ENCODE peak calls at places on chromosomes 2 and 18, in four cellular contexts. One of them, this sample, is unnamed.

GRCh38 chr18:75211721-75212625 is 1.4 kb downstream of the TSHZ1 start:
- DNase-seq in Peyer's patch: no peak
- DNase-seq in nephron progenitor cell: peak
- DNase-seq in suprapubic skin: peak
- DNase-seq in this sample: peak

GRCh38 chr2:198296665-198297308 is 492.4 kb downstream of the PLCL1 start:
- DNase-seq in nephron progenitor cell: peak
- DNase-seq in suprapubic skin: no peak
- DNase-seq in Peyer's patch: no peak
- DNase-seq in this sample: peak

GRCh38 chr2:207334631-207335371 is 169.1 kb upstream of the KLF7 start:
- DNase-seq in suprapubic skin: peak
- DNase-seq in nephron progenitor cell: peak
- DNase-seq in Peyer's patch: no peak
- DNase-seq in this sample: peak

GRCh38 chr2:72208225-72208624 is 60.6 kb upstream of the CYP26B1 start:
- DNase-seq in suprapubic skin: no peak
- DNase-seq in Peyer's patch: no peak
- DNase-seq in nephron progenitor cell: no peak
- DNase-seq in this sample: no peak

GRCh38 chr18:37299471-37300304 is 265.9 kb downstream of the CELF4 start:
- DNase-seq in suprapubic skin: peak
- DNase-seq in Peyer's patch: peak
- DNase-seq in nephron progenitor cell: no peak
- DNase-seq in this sample: no peak

GRCh38 chr2:125405816-125406215 is 1250.1 kb upstream of the GYPC start:
- DNase-seq in Peyer's patch: no peak
- DNase-seq in nephron progenitor cell: no peak
- DNase-seq in suprapubic skin: no peak
- DNase-seq in this sample: no peak

GRCh38 chr2:120108049-120108448 is 95.2 kb downstream of the EPB41L5 start:
- DNase-seq in suprapubic skin: no peak
- DNase-seq in nephron progenitor cell: no peak
- DNase-seq in Peyer's patch: no peak
- DNase-seq in this sample: no peak

GRCh38 chr2:219254590-219255219 is 987 bp upstream of the TUBA4A start:
- DNase-seq in Peyer's patch: no peak
- DNase-seq in suprapubic skin: no peak
- DNase-seq in nephron progenitor cell: no peak
- DNase-seq in this sample: peak

GRCh38 chr2:145065278-145065677 is 545.4 kb upstream of the ZEB2 start:
- DNase-seq in suprapubic skin: no peak
- DNase-seq in Peyer's patch: no peak
- DNase-seq in nephron progenitor cell: no peak
- DNase-seq in this sample: no peak

GRCh38 chr2:44840186-44840850 is 101.2 kb upstream of the SIX3 start:
- DNase-seq in suprapubic skin: no peak
- DNase-seq in Peyer's patch: no peak
- DNase-seq in nephron progenitor cell: no peak
- DNase-seq in this sample: no peak

GRCh38 chr2:50769416-50769815 is 262.5 kb downstream of the NRXN1 start:
- DNase-seq in Peyer's patch: no peak
- DNase-seq in nephron progenitor cell: no peak
- DNase-seq in suprapubic skin: no peak
- DNase-seq in this sample: no peak

GRCh38 chr2:62578837-62579640 is 73.0 kb upstream of the TMEM17 start:
- DNase-seq in Peyer's patch: no peak
- DNase-seq in nephron progenitor cell: no peak
- DNase-seq in suprapubic skin: no peak
- DNase-seq in this sample: no peak

GRCh38 chr2:128301501-128301966 is 17.1 kb downstream of the HS6ST1 start:
- DNase-seq in Peyer's patch: no peak
- DNase-seq in suprapubic skin: no peak
- DNase-seq in nephron progenitor cell: no peak
- DNase-seq in this sample: no peak

GRCh38 chr2:71453404-71454220 is at the start of gene DYSF:
- DNase-seq in nephron progenitor cell: peak
- DNase-seq in Peyer's patch: no peak
- DNase-seq in suprapubic skin: no peak
- DNase-seq in this sample: peak

GRCh38 chr18:45521151-45521550 is 94.1 kb upstream of the SLC14A2 start:
- DNase-seq in nephron progenitor cell: no peak
- DNase-seq in Peyer's patch: no peak
- DNase-seq in suprapubic skin: no peak
- DNase-seq in this sample: no peak

GRCh38 chr18:23569299-23570063 is 16.8 kb downstream of the NPC1 start:
- DNase-seq in Peyer's patch: no peak
- DNase-seq in nephron progenitor cell: no peak
- DNase-seq in suprapubic skin: no peak
- DNase-seq in this sample: no peak

GRCh38 chr18:55821219-55821618 is 233.2 kb upstream of the TCF4 start:
- DNase-seq in Peyer's patch: no peak
- DNase-seq in nephron progenitor cell: no peak
- DNase-seq in suprapubic skin: no peak
- DNase-seq in this sample: no peak

GRCh38 chr18:10070581-10071000 is 156.8 kb downstream of the VAPA start:
- DNase-seq in suprapubic skin: no peak
- DNase-seq in Peyer's patch: no peak
- DNase-seq in nephron progenitor cell: no peak
- DNase-seq in this sample: no peak

GRCh38 chr2:63425606-63426005 is 162.7 kb downstream of the WDPCP start:
- DNase-seq in suprapubic skin: no peak
- DNase-seq in nephron progenitor cell: no peak
- DNase-seq in Peyer's patch: no peak
- DNase-seq in this sample: no peak

GRCh38 chr2:191811807-191812602 is 34.9 kb downstream of the CAVIN2 start:
- DNase-seq in suprapubic skin: no peak
- DNase-seq in nephron progenitor cell: peak
- DNase-seq in Peyer's patch: peak
- DNase-seq in this sample: peak

GRCh38 chr2:41966431-41966893 is 81.4 kb upstream of the PKDCC start:
- DNase-seq in Peyer's patch: peak
- DNase-seq in nephron progenitor cell: no peak
- DNase-seq in suprapubic skin: peak
- DNase-seq in this sample: no peak

GRCh38 chr2:185919155-185919554 is 180.6 kb downstream of the FSIP2 start:
- DNase-seq in suprapubic skin: no peak
- DNase-seq in nephron progenitor cell: no peak
- DNase-seq in Peyer's patch: no peak
- DNase-seq in this sample: no peak

GRCh38 chr18:62784966-62785413 is 69.6 kb downstream of the PHLPP1 start:
- DNase-seq in Peyer's patch: no peak
- DNase-seq in nephron progenitor cell: no peak
- DNase-seq in suprapubic skin: no peak
- DNase-seq in this sample: peak

GRCh38 chr2:204022550-204022949 is 86.0 kb downstream of the ICOS start:
- DNase-seq in Peyer's patch: no peak
- DNase-seq in suprapubic skin: no peak
- DNase-seq in nephron progenitor cell: no peak
- DNase-seq in this sample: peak

GRCh38 chr2:28896906-28897305 is 2.4 kb downstream of the WDR43 start:
- DNase-seq in suprapubic skin: no peak
- DNase-seq in Peyer's patch: no peak
- DNase-seq in nephron progenitor cell: no peak
- DNase-seq in this sample: no peak

GRCh38 chr18:49656098-49656591 is 94.3 kb downstream of the LIPG start:
- DNase-seq in Peyer's patch: no peak
- DNase-seq in suprapubic skin: no peak
- DNase-seq in nephron progenitor cell: no peak
- DNase-seq in this sample: peak

GRCh38 chr2:37767051-37767450 is 95.6 kb upstream of the CDC42EP3 start:
- DNase-seq in nephron progenitor cell: no peak
- DNase-seq in Peyer's patch: no peak
- DNase-seq in suprapubic skin: no peak
- DNase-seq in this sample: no peak

GRCh38 chr2:17273066-17273465 is 245.2 kb downstream of the RAD51AP2 start:
- DNase-seq in suprapubic skin: no peak
- DNase-seq in nephron progenitor cell: no peak
- DNase-seq in Peyer's patch: no peak
- DNase-seq in this sample: no peak

GRCh38 chr2:210480079-210480478 is 3.5 kb upstream of the LANCL1 start:
- DNase-seq in Peyer's patch: no peak
- DNase-seq in nephron progenitor cell: no peak
- DNase-seq in suprapubic skin: no peak
- DNase-seq in this sample: peak

GRCh38 chr2:241808051-241808450 is 942 bp upstream of the NEU4 start:
- DNase-seq in Peyer's patch: no peak
- DNase-seq in nephron progenitor cell: peak
- DNase-seq in suprapubic skin: no peak
- DNase-seq in this sample: no peak

GRCh38 chr2:119253114-119253702 is 29.6 kb downstream of the STEAP3 start:
- DNase-seq in Peyer's patch: no peak
- DNase-seq in suprapubic skin: no peak
- DNase-seq in nephron progenitor cell: no peak
- DNase-seq in this sample: no peak

GRCh38 chr18:5490753-5491240 is 53.0 kb downstream of the EPB41L3 start:
- DNase-seq in nephron progenitor cell: no peak
- DNase-seq in Peyer's patch: no peak
- DNase-seq in suprapubic skin: no peak
- DNase-seq in this sample: no peak

GRCh38 chr2:153106802-153107477 is 371.6 kb downstream of the RPRM start:
- DNase-seq in Peyer's patch: no peak
- DNase-seq in nephron progenitor cell: no peak
- DNase-seq in suprapubic skin: no peak
- DNase-seq in this sample: no peak

GRCh38 chr2:105747997-105748396 is 3.3 kb downstream of the NCK2 start:
- DNase-seq in nephron progenitor cell: no peak
- DNase-seq in Peyer's patch: no peak
- DNase-seq in suprapubic skin: no peak
- DNase-seq in this sample: peak

GRCh38 chr2:151261240-151261976 is at the start of gene RBM43:
- DNase-seq in Peyer's patch: peak
- DNase-seq in suprapubic skin: peak
- DNase-seq in nephron progenitor cell: peak
- DNase-seq in this sample: peak

GRCh38 chr2:19600982-19601381 is 242.6 kb upstream of the OSR1 start:
- DNase-seq in suprapubic skin: no peak
- DNase-seq in Peyer's patch: no peak
- DNase-seq in nephron progenitor cell: no peak
- DNase-seq in this sample: no peak

DNA sequence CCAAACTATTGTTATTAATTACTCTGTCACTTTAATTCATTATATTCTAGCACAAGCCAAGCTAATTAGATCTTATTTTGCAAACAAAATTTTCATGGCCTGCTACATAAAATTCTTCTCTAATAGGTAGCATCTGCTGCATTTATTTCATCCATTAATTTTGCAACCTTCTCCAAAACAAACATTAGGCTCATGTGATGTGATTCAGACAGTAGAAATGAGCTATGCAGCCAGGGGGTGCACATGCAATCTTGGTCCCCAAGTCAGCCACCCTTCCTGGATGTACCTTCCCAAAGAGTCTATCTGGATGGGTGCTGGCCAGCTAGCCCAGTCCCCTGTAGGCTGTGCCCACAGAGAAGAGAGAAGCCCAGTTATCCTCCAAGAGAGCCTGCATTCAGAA is 242.1 kb upstream of the OSR1 start:
- DNase-seq in suprapubic skin: no peak
- DNase-seq in nephron progenitor cell: no peak
- DNase-seq in Peyer's patch: no peak
- DNase-seq in this sample: no peak
- TF ChIP-seq CTCF in suprapubic skin: no peak
- TF ChIP-seq CTCF in nephron progenitor cell: no peak
- TF ChIP-seq CTCF in Peyer's patch: no peak
- TF ChIP-seq CTCF in this sample: no peak

GRCh38 chr18:69484699-69485396 is 84.2 kb downstream of the DOK6 start:
- DNase-seq in suprapubic skin: no peak
- DNase-seq in Peyer's patch: no peak
- DNase-seq in nephron progenitor cell: no peak
- DNase-seq in this sample: no peak
- TF ChIP-seq CTCF in suprapubic skin: no peak
- TF ChIP-seq CTCF in Peyer's patch: no peak
- TF ChIP-seq CTCF in nephron progenitor cell: no peak
- TF ChIP-seq CTCF in this sample: no peak

GRCh38 chr18:57744211-57744694 is 58.9 kb downstream of the ATP8B1 start:
- DNase-seq in nephron progenitor cell: no peak
- DNase-seq in suprapubic skin: no peak
- DNase-seq in Peyer's patch: no peak
- DNase-seq in this sample: no peak

GRCh38 chr18:57738078-57738477 is 65.0 kb downstream of the ATP8B1 start:
- DNase-seq in nephron progenitor cell: no peak
- DNase-seq in suprapubic skin: no peak
- DNase-seq in Peyer's patch: no peak
- DNase-seq in this sample: no peak

GRCh38 chr18:57737661-57738060 is 65.5 kb downstream of the ATP8B1 start:
- DNase-seq in suprapubic skin: peak
- DNase-seq in Peyer's patch: no peak
- DNase-seq in nephron progenitor cell: no peak
- DNase-seq in this sample: no peak

GRCh38 chr18:57743008-57743407 is 60.1 kb downstream of the ATP8B1 start:
- DNase-seq in suprapubic skin: no peak
- DNase-seq in nephron progenitor cell: no peak
- DNase-seq in Peyer's patch: no peak
- DNase-seq in this sample: no peak

GRCh38 chr18:57741273-57741672 is 61.8 kb downstream of the ATP8B1 start:
- DNase-seq in Peyer's patch: no peak
- DNase-seq in nephron progenitor cell: no peak
- DNase-seq in suprapubic skin: no peak
- DNase-seq in this sample: no peak
- TF ChIP-seq CTCF in Peyer's patch: no peak
- TF ChIP-seq CTCF in nephron progenitor cell: no peak
- TF ChIP-seq CTCF in suprapubic skin: no peak
- TF ChIP-seq CTCF in this sample: no peak

GRCh38 chr2:112584134-112584890 is at the start of gene CHCHD5:
- DNase-seq in nephron progenitor cell: peak
- DNase-seq in Peyer's patch: peak
- DNase-seq in suprapubic skin: peak
- DNase-seq in this sample: peak
- TF ChIP-seq CTCF in nephron progenitor cell: no peak
- TF ChIP-seq CTCF in Peyer's patch: peak
- TF ChIP-seq CTCF in suprapubic skin: peak
- TF ChIP-seq CTCF in this sample: no peak

GRCh38 chr2:178419123-178419522 is 31.9 kb downstream of the PRKRA start:
- DNase-seq in Peyer's patch: no peak
- DNase-seq in nephron progenitor cell: no peak
- DNase-seq in suprapubic skin: no peak
- DNase-seq in this sample: no peak
- TF ChIP-seq CTCF in Peyer's patch: peak
- TF ChIP-seq CTCF in nephron progenitor cell: no peak
- TF ChIP-seq CTCF in suprapubic skin: no peak
- TF ChIP-seq CTCF in this sample: no peak

GRCh38 chr2:101402637-101403036 is 15.3 kb upstream of the CREG2 start:
- DNase-seq in suprapubic skin: no peak
- DNase-seq in nephron progenitor cell: no peak
- DNase-seq in Peyer's patch: no peak
- DNase-seq in this sample: no peak

GRCh38 chr2:101400516-101401315 is 13.4 kb upstream of the CREG2 start:
- DNase-seq in Peyer's patch: no peak
- DNase-seq in suprapubic skin: no peak
- DNase-seq in nephron progenitor cell: no peak
- DNase-seq in this sample: no peak

GRCh38 chr2:101403745-101404144 is 16.4 kb upstream of the CREG2 start:
- DNase-seq in Peyer's patch: no peak
- DNase-seq in suprapubic skin: no peak
- DNase-seq in nephron progenitor cell: no peak
- DNase-seq in this sample: no peak

GRCh38 chr2:101401316-101401660 is 14.0 kb upstream of the CREG2 start:
- DNase-seq in Peyer's patch: no peak
- DNase-seq in nephron progenitor cell: no peak
- DNase-seq in suprapubic skin: no peak
- DNase-seq in this sample: no peak

GRCh38 chr2:101401906-101402305 is 14.6 kb upstream of the CREG2 start:
- DNase-seq in nephron progenitor cell: no peak
- DNase-seq in suprapubic skin: no peak
- DNase-seq in Peyer's patch: no peak
- DNase-seq in this sample: no peak
- TF ChIP-seq CTCF in nephron progenitor cell: no peak
- TF ChIP-seq CTCF in suprapubic skin: no peak
- TF ChIP-seq CTCF in Peyer's patch: no peak
- TF ChIP-seq CTCF in this sample: no peak